ENCODE peak calls at places on chromosomes 7 and 10, in five cellular contexts. Q, K, B, E and S are unnamed samples.

GRCh38 chr7:45028920-45029344 is 28.9 kb downstream of the CCM2 start:
- DNase-seq in Q (no peak), E (no peak), B (no peak), K (no peak), S (no peak)

GRCh38 chr10:129637010-129637409 is 170.0 kb downstream of the MGMT start:
- DNase-seq in Q (no peak), B (no peak), K (no peak), E (no peak), S (no peak)

GRCh38 chr7:5287802-5288201 is 5.1 kb downstream of the SLC29A4 start:
- DNase-seq in K (no peak), E (no peak), B (no peak), Q (no peak), S (no peak)

GRCh38 chr7:43244232-43244631 is 131.8 kb downstream of the HECW1 start:
- DNase-seq in Q (no peak), B (no peak), E (no peak), K (no peak), S (no peak)

GRCh38 chr7:106022193-106022821 is 59.2 kb downstream of the CDHR3 start:
- DNase-seq in K (peak), Q (no peak), E (peak), B (peak), S (no peak)

GRCh38 chr10:99224766-99225165 is 10.9 kb downstream of the HPSE2 start:
- DNase-seq in E (no peak), Q (no peak), B (no peak), K (no peak), S (no peak)

GRCh38 chr10:63631971-63632370 is 110.8 kb downstream of the REEP3 start:
- DNase-seq in Q (no peak), E (no peak), K (no peak), B (no peak), S (no peak)

GRCh38 chr7:158252081-158252836 is 335.4 kb downstream of the PTPRN2 start:
- DNase-seq in B (no peak), E (no peak), Q (no peak), K (no peak), S (no peak)

GRCh38 chr7:148535227-148535626 is 55.3 kb upstream of the C7orf33 start:
- DNase-seq in E (no peak), Q (peak), K (no peak), B (no peak), S (no peak)

DNA sequence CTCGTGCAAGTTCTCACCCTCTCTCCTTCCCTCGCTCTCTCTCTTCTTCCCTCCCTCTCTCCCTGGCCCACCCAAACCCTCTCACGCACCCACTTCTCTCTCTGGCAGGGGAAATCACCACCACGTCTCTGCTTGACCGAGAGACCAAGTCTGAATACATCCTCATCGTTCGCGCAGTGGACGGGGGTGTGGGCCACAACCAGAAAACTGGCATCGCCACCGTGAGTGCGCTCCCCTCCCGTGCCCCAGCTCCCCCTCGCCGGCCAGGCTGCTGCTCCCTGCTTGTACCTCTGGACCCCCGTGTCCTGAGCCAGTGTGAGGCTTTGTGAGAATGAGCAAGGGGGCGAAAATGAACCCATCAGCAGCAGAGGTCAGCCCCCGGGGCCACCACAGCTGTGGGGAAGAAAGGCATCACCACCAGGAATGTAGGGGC is 25.5 kb downstream of the C10orf105 start:
- DNase-seq in E (no peak), Q (no peak), B (no peak), K (peak), S (no peak)
- H3K27ac ChIP-seq in E (no peak), Q (no peak), B (no peak), K (peak), S (no peak)

DNA sequence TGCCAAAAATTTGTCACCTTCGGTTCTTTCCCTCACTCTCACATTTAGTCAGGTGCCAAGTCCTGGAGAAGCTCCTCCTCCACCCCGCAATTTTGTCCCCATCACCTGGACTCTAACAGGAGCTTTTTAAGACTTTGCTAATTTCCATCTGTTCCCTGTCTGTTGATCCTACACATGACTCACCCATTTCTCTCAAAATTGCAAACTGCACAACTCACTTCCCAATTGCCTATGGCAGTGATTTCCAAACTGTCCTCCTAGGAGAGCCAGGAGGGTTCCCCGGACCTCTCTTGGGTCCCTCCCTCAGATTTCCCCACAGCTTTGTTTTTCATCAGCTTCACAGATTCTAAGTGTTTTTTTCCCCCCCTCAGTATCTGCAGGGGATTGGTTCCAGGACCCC is 120.3 kb downstream of the WNT2 start:
- DNase-seq in Q (no peak), E (no peak), K (no peak), B (no peak), S (no peak)
- TF ChIP-seq CTCF in Q (no peak), E (no peak), K (no peak), B (no peak), S (no peak)

DNA sequence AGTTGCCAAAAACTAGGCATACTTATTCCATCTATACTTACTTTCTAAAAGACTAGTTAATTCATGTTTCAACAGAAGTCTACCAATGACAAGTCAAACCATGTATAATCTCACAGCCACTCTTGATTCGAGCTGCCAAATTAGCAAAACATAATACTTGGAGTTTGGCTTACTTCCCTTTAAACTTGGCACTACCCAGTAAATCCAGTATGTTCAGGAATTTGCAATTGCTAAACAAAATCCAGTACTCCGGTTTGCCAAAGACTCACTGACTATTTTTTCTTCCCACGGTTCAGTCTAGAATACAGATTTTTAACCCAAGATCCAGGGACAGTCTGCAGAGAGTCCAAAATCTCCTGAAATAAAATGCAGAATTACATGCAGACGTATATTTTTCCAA is 4.6 kb downstream of the OAT start:
- DNase-seq in K (no peak), E (peak), B (no peak), Q (no peak), S (no peak)
- H3K27ac ChIP-seq in K (no peak), E (no peak), B (peak), Q (no peak), S (no peak)

GRCh38 chr10:13099666-13100348 is at the start of gene OPTN:
- DNase-seq in Q (peak), B (peak), K (peak), E (peak), S (peak)
- TF ChIP-seq CTCF in Q (peak), B (peak), K (peak), E (peak), S (peak)

GRCh38 chr10:22765660-22766547 is 51.5 kb upstream of the PIP4K2A start:
- DNase-seq in K (no peak), B (no peak), E (no peak), Q (no peak), S (no peak)

GRCh38 chr10:22766693-22767092 is 52.3 kb upstream of the PIP4K2A start:
- DNase-seq in Q (no peak), E (no peak), K (no peak), B (no peak), S (no peak)

GRCh38 chr10:22770270-22770669 is 55.9 kb upstream of the PIP4K2A start:
- DNase-seq in K (no peak), E (no peak), Q (no peak), B (no peak), S (no peak)

GRCh38 chr10:22764639-22765038 is 50.3 kb upstream of the PIP4K2A start:
- DNase-seq in K (no peak), B (no peak), E (no peak), Q (no peak), S (no peak)

GRCh38 chr10:22767859-22768258 is 53.5 kb upstream of the PIP4K2A start:
- DNase-seq in E (no peak), B (no peak), K (no peak), Q (no peak), S (no peak)
- H3K27ac ChIP-seq in E (no peak), B (no peak), K (no peak), Q (no peak), S (no peak)